ENCODE peak calls at places on chromosomes 6 and 20, in six cellular contexts. B is body of pancreas, K is AG04450, X is HFF-Myc, Q is hepatocyte, N is OCI-LY7. V is an unnamed sample.
A peak's percentile ranks its signal among the peaks of the same experiment; 100 is the strongest.

GRCh38 chr6:118509009-118509617 is 39.0 kb upstream of the PLN start:
- DNase-seq in B (no peak), K (peak; percentile 4), Q (peak; percentile 21), X (no peak), N (peak; percentile 11), V (no peak)

GRCh38 chr20:48128436-48128835 is 343.2 kb upstream of the SULF2 start:
- DNase-seq in B (no peak), X (no peak), N (no peak), Q (no peak), K (no peak), V (no peak)

GRCh38 chr6:139367810-139368321 is 6.6 kb downstream of the CITED2 start:
- DNase-seq in Q (no peak), K (no peak), N (no peak), X (no peak), B (no peak), V (no peak)

GRCh38 chr6:64811145-64811544 is 895.9 kb downstream of the EYS start:
- DNase-seq in X (no peak), N (no peak), K (no peak), Q (no peak), B (no peak), V (no peak)

GRCh38 chr6:52552278-52552643 is 24.6 kb downstream of the TRAM2 start:
- DNase-seq in N (peak; percentile 88), Q (no peak), X (no peak), K (no peak), B (no peak), V (no peak)

GRCh38 chr6:57029213-57029612 is 17.3 kb upstream of the KIAA1586 start:
- DNase-seq in X (no peak), K (no peak), B (no peak), N (no peak), Q (peak; percentile 9), V (no peak)

GRCh38 chr6:83199865-83200230 is 6.7 kb downstream of the RWDD2A start:
- DNase-seq in X (peak; percentile 31), Q (peak; percentile 40), B (no peak), N (no peak), K (peak; percentile 47), V (no peak)

GRCh38 chr6:22350109-22350508 is 53.3 kb upstream of the PRL start:
- DNase-seq in X (no peak), Q (no peak), B (no peak), N (no peak), K (no peak), V (no peak)

GRCh38 chr20:10322073-10323012 is 103.7 kb downstream of the SNAP25 start:
- DNase-seq in N (no peak), Q (no peak), K (no peak), B (no peak), X (no peak), V (no peak)

GRCh38 chr6:7311171-7311570 is 1.8 kb downstream of the SSR1 start:
- DNase-seq in Q (no peak), B (no peak), N (no peak), X (no peak), K (no peak), V (no peak)

GRCh38 chr6:37516076-37516919 is 16.6 kb upstream of the CCDC167 start:
- DNase-seq in N (peak; percentile 59), B (peak; percentile 36), Q (peak; percentile 22), K (no peak), X (no peak), V (no peak)

GRCh38 chr6:163940705-163941470 is 526.4 kb downstream of the QKI start:
- DNase-seq in K (no peak), B (no peak), N (no peak), X (no peak), Q (no peak), V (no peak)

GRCh38 chr6:168084465-168085160 is 5.6 kb upstream of the FRMD1 start:
- DNase-seq in N (no peak), K (no peak), Q (no peak), B (no peak), X (no peak), V (no peak)

GRCh38 chr6:129104560-129104959 is 221.6 kb downstream of the LAMA2 start:
- DNase-seq in B (no peak), N (no peak), K (no peak), Q (no peak), X (no peak), V (no peak)

GRCh38 chr6:169233832-169234231 is 19.8 kb downstream of the THBS2 start:
- DNase-seq in N (no peak), B (no peak), X (no peak), K (no peak), Q (no peak), V (no peak)

GRCh38 chr6:118862443-118862842 is 31.5 kb upstream of the ASF1A start:
- DNase-seq in B (no peak), K (no peak), Q (no peak), N (no peak), X (no peak), V (no peak)

GRCh38 chr6:120303527-120303926 is 954.0 kb upstream of the MAN1A1 start:
- DNase-seq in N (no peak), X (no peak), K (no peak), Q (no peak), B (no peak), V (no peak)

GRCh38 chr6:13190391-13190790 is 137.9 kb downstream of the TBC1D7 start:
- DNase-seq in B (no peak), X (peak; percentile 14), Q (no peak), K (no peak), N (no peak), V (no peak)

GRCh38 chr6:170063431-170063830 is 227.4 kb downstream of the DLL1 start:
- DNase-seq in X (no peak), Q (no peak), N (no peak), B (no peak), K (no peak), V (no peak)

GRCh38 chr6:118968416-118968815 is 33.5 kb upstream of the MCM9 start:
- DNase-seq in K (no peak), X (no peak), B (no peak), N (peak; percentile 5), Q (peak; percentile 60), V (no peak)

GRCh38 chr6:56814308-56814707 is 140.6 kb upstream of the BEND6 start:
- DNase-seq in N (no peak), K (no peak), X (no peak), Q (no peak), B (no peak), V (no peak)

GRCh38 chr6:46583711-46584110 is 68.9 kb downstream of the CYP39A1 start:
- DNase-seq in K (no peak), N (no peak), B (no peak), X (no peak), Q (peak; percentile 11), V (no peak)

GRCh38 chr6:156396791-156397418 is 380.3 kb upstream of the ARID1B start:
- DNase-seq in X (no peak), N (peak; percentile 87), Q (no peak), B (no peak), K (no peak), V (no peak)

GRCh38 chr20:58511861-58512260 is 3.3 kb downstream of the APCDD1L start:
- DNase-seq in K (no peak), Q (no peak), X (no peak), N (no peak), B (no peak), V (no peak)

GRCh38 chr6:150229775-150230561 is 87.1 kb downstream of the PPP1R14C start:
- DNase-seq in N (no peak), B (no peak), Q (no peak), K (no peak), X (no peak), V (no peak)

GRCh38 chr20:20181322-20181721 is 129.0 kb downstream of the CFAP61 start:
- DNase-seq in X (no peak), Q (no peak), N (no peak), B (no peak), K (no peak), V (no peak)

GRCh38 chr20:46939031-46939430 is 44.4 kb downstream of the EYA2 start:
- DNase-seq in X (no peak), N (peak; percentile 37), B (no peak), Q (no peak), K (no peak), V (no peak)
- TF ChIP-seq CTCF in X (peak; percentile 17), N (peak; percentile 58), B (no peak), Q (no peak), K (peak; percentile 25), V (no peak)

DNA sequence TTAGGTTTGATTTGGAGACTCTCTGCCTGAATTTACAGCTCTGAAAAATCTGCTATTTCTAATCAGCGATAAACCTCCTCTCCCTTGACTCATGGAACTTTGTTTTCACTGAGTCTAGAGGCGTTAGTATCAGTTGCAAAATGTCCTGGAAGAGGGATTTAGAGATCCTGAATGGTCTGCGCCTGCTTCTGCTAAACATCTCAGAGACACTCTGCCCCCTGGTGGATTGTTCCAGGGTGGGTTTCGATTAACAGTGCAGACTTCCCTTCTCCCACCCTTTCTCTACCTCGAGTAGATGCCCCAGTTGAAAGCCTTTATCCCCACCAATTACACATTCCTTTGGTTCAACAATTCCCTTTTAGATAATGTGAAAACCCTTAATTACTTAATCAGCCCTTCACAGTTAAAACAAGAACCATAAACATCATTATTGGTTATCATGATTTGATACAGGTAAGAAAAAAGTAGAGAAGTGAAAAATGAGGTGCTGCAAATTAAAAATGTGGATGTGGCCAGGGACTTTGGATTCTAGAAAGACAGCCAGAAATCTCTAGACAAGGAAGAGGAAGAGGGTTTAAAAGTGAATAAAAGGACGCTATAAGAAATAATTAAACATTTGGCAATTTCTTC is 5.5 kb downstream of the HTR1B start:
- DNase-seq in B (peak; percentile 79), K (peak; percentile 90), X (peak; percentile 92), Q (peak; percentile 89), N (peak; percentile 41), V (peak; percentile 84)
- H3K4me3 ChIP-seq in B (no peak overlapping the region), K (no peak overlapping the region), X (no peak overlapping the region), Q (no peak overlapping the region), N (no peak overlapping the region), V (no peak overlapping the region)

DNA sequence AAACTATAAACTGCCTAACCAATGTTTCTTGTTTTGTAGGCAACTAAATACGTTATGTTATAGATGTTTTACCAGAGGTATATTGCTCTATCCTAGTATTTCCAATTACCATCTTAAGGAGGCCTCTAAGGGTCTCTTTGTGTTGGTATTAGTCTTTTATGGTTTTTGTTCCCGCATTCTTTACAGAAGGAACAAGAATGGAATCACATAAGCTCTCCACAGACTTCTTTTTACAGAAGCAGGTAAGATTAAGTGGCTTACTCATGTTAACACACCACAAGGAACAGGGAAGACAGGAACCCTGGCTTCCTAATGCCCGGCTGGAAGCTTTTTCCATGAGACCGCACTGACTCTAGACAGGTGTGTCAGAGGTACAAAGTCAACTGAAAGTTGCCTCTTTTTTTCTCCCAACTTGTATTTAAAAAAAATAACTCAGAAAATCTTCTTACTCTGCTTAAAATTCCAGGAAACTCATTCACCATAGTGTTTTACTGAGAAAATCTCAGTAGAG is 55.1 kb downstream of the FKBP5 start:
- DNase-seq in N (no peak), K (no peak), Q (peak; percentile 20), X (no peak), B (no peak), V (no peak)
- TF ChIP-seq CTCF in N (no peak), K (no peak), Q (no peak), X (no peak), B (no peak), V (no peak)

DNA sequence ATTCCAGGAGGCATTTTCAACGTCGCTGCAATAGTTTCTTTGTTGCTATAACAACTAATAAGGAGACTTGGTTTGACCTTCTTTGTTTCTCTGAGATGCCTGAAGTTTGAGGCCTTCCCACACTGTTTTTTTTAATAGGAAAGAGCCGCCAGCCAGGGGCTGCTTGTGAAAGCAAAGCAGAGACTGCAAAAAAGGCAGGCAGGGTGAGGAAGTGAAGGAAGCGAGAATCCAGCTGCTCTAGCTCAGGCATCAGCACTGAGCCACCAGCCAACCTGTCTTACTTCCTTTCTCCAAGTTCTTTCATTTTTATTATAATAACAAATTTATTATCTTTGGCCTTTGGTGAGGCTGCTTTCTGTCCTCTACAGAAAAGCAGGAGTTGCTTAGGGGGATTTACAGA is 179.1 kb downstream of the DOK5 start:
- DNase-seq in K (no peak), N (no peak), Q (no peak), B (no peak), X (no peak), V (no peak)
- H3K4me3 ChIP-seq in K (no peak overlapping the region), N (no peak overlapping the region), Q (no peak overlapping the region), B (no peak overlapping the region), X (no peak overlapping the region), V (no peak overlapping the region)

V was measured in AG09309.